ENCODE peak calls at places on chromosome 21, in nine cellular contexts. One of them, this sample, is unnamed.
A peak's percentile ranks its signal among the peaks of the same experiment; 100 is the strongest.

GRCh38 chr21:46005481-46005881 is 23.9 kb downstream of the COL6A1 start:
- DNase-seq in sciatic nerve: no peak
- DNase-seq in iris pigment epithelial cell: no peak
- DNase-seq in germinal center: no peak
- DNase-seq in GM03348: peak; percentile 9
- DNase-seq in NCI-H2171: no peak
- DNase-seq in heart right ventricle: no peak
- DNase-seq in stimulated activated CD4-positive, alpha-beta T cell treated with anti-CD3 and anti-CD28 coated beads, Interleukin-4, amount 100 ng/mL, for 48 hours: no peak
- DNase-seq in lung: no peak
- DNase-seq in this sample: peak; percentile 80

GRCh38 chr21:45970674-45971486 is 10.7 kb upstream of the COL6A1 start:
- DNase-seq in germinal center: no peak
- DNase-seq in stimulated activated CD4-positive, alpha-beta T cell treated with anti-CD3 and anti-CD28 coated beads, Interleukin-4, amount 100 ng/mL, for 48 hours: peak; percentile 41
- DNase-seq in lung: no peak
- DNase-seq in sciatic nerve: peak; percentile 86
- DNase-seq in iris pigment epithelial cell: peak; percentile 19
- DNase-seq in GM03348: peak; percentile 88
- DNase-seq in NCI-H2171: no peak
- DNase-seq in heart right ventricle: peak; percentile 67
- DNase-seq in this sample: peak; percentile 88

GRCh38 chr21:41678016-41678935 is 88.6 kb downstream of the RIPK4 start:
- DNase-seq in sciatic nerve: peak; percentile 56
- DNase-seq in stimulated activated CD4-positive, alpha-beta T cell treated with anti-CD3 and anti-CD28 coated beads, Interleukin-4, amount 100 ng/mL, for 48 hours: no peak
- DNase-seq in NCI-H2171: no peak
- DNase-seq in GM03348: no peak
- DNase-seq in heart right ventricle: no peak
- DNase-seq in germinal center: no peak
- DNase-seq in lung: peak; percentile 76
- DNase-seq in iris pigment epithelial cell: peak; percentile 25
- DNase-seq in this sample: no peak

GRCh38 chr21:45012661-45013270 is 61.6 kb upstream of the ADARB1 start:
- DNase-seq in lung: no peak
- DNase-seq in stimulated activated CD4-positive, alpha-beta T cell treated with anti-CD3 and anti-CD28 coated beads, Interleukin-4, amount 100 ng/mL, for 48 hours: no peak
- DNase-seq in GM03348: no peak
- DNase-seq in sciatic nerve: no peak
- DNase-seq in germinal center: no peak
- DNase-seq in NCI-H2171: peak; percentile 53
- DNase-seq in heart right ventricle: no peak
- DNase-seq in iris pigment epithelial cell: no peak
- DNase-seq in this sample: peak; percentile 49

GRCh38 chr21:37536616-37537278 is 170.2 kb downstream of the DYRK1A start:
- DNase-seq in heart right ventricle: no peak
- DNase-seq in germinal center: no peak
- DNase-seq in NCI-H2171: no peak
- DNase-seq in lung: no peak
- DNase-seq in sciatic nerve: no peak
- DNase-seq in stimulated activated CD4-positive, alpha-beta T cell treated with anti-CD3 and anti-CD28 coated beads, Interleukin-4, amount 100 ng/mL, for 48 hours: no peak
- DNase-seq in iris pigment epithelial cell: no peak
- DNase-seq in GM03348: no peak
- DNase-seq in this sample: no peak

GRCh38 chr21:42747267-42747701 is 93.9 kb downstream of the PDE9A start:
- DNase-seq in germinal center: no peak
- DNase-seq in GM03348: no peak
- DNase-seq in iris pigment epithelial cell: no peak
- DNase-seq in stimulated activated CD4-positive, alpha-beta T cell treated with anti-CD3 and anti-CD28 coated beads, Interleukin-4, amount 100 ng/mL, for 48 hours: no peak
- DNase-seq in heart right ventricle: no peak
- DNase-seq in NCI-H2171: no peak
- DNase-seq in sciatic nerve: no peak
- DNase-seq in lung: no peak
- DNase-seq in this sample: peak; percentile 78

GRCh38 chr21:44785620-44786344 is 15.8 kb downstream of the UBE2G2 start:
- DNase-seq in lung: no peak
- DNase-seq in GM03348: no peak
- DNase-seq in stimulated activated CD4-positive, alpha-beta T cell treated with anti-CD3 and anti-CD28 coated beads, Interleukin-4, amount 100 ng/mL, for 48 hours: no peak
- DNase-seq in sciatic nerve: no peak
- DNase-seq in NCI-H2171: no peak
- DNase-seq in heart right ventricle: no peak
- DNase-seq in germinal center: no peak
- DNase-seq in iris pigment epithelial cell: peak; percentile 78
- DNase-seq in this sample: no peak

GRCh38 chr21:36909423-36909822 is 57.0 kb downstream of the HLCS start:
- DNase-seq in NCI-H2171: no peak
- DNase-seq in sciatic nerve: no peak
- DNase-seq in heart right ventricle: no peak
- DNase-seq in germinal center: no peak
- DNase-seq in lung: no peak
- DNase-seq in GM03348: no peak
- DNase-seq in iris pigment epithelial cell: no peak
- DNase-seq in stimulated activated CD4-positive, alpha-beta T cell treated with anti-CD3 and anti-CD28 coated beads, Interleukin-4, amount 100 ng/mL, for 48 hours: no peak
- DNase-seq in this sample: no peak

GRCh38 chr21:40846057-40846456 is 901 bp downstream of the DSCAM start:
- DNase-seq in stimulated activated CD4-positive, alpha-beta T cell treated with anti-CD3 and anti-CD28 coated beads, Interleukin-4, amount 100 ng/mL, for 48 hours: no peak
- DNase-seq in germinal center: no peak
- DNase-seq in lung: no peak
- DNase-seq in heart right ventricle: no peak
- DNase-seq in sciatic nerve: no peak
- DNase-seq in iris pigment epithelial cell: no peak
- DNase-seq in GM03348: no peak
- DNase-seq in NCI-H2171: no peak
- DNase-seq in this sample: no peak

GRCh38 chr21:42381347-42381984 is 14.4 kb downstream of the TMPRSS3 start:
- DNase-seq in NCI-H2171: no peak
- DNase-seq in germinal center: peak; percentile 55
- DNase-seq in heart right ventricle: no peak
- DNase-seq in iris pigment epithelial cell: peak; percentile 43
- DNase-seq in stimulated activated CD4-positive, alpha-beta T cell treated with anti-CD3 and anti-CD28 coated beads, Interleukin-4, amount 100 ng/mL, for 48 hours: no peak
- DNase-seq in GM03348: peak; percentile 37
- DNase-seq in lung: no peak
- DNase-seq in sciatic nerve: no peak
- DNase-seq in this sample: peak; percentile 25

GRCh38 chr21:26842976-26843911 is 2.0 kb downstream of the ADAMTS1 start:
- DNase-seq in NCI-H2171: peak; percentile 31
- DNase-seq in lung: peak; percentile 89
- DNase-seq in GM03348: peak; percentile 91
- DNase-seq in heart right ventricle: peak; percentile 95
- DNase-seq in iris pigment epithelial cell: peak; percentile 97
- DNase-seq in germinal center: no peak
- DNase-seq in sciatic nerve: peak; percentile 96
- DNase-seq in stimulated activated CD4-positive, alpha-beta T cell treated with anti-CD3 and anti-CD28 coated beads, Interleukin-4, amount 100 ng/mL, for 48 hours: no peak
- DNase-seq in this sample: peak; percentile 97

GRCh38 chr21:45318556-45319341 is 31.1 kb upstream of the POFUT2 start:
- DNase-seq in heart right ventricle: peak; percentile 94
- DNase-seq in lung: no peak
- DNase-seq in germinal center: no peak
- DNase-seq in iris pigment epithelial cell: peak; percentile 54
- DNase-seq in GM03348: no peak
- DNase-seq in stimulated activated CD4-positive, alpha-beta T cell treated with anti-CD3 and anti-CD28 coated beads, Interleukin-4, amount 100 ng/mL, for 48 hours: no peak
- DNase-seq in sciatic nerve: peak; percentile 81
- DNase-seq in NCI-H2171: no peak
- DNase-seq in this sample: peak; percentile 90

GRCh38 chr21:35051287-35051818 is 2.3 kb upstream of the RUNX1 start:
- DNase-seq in germinal center: peak; percentile 82
- DNase-seq in sciatic nerve: peak; percentile 82
- DNase-seq in iris pigment epithelial cell: peak; percentile 91
- DNase-seq in stimulated activated CD4-positive, alpha-beta T cell treated with anti-CD3 and anti-CD28 coated beads, Interleukin-4, amount 100 ng/mL, for 48 hours: peak; percentile 65
- DNase-seq in NCI-H2171: no peak
- DNase-seq in GM03348: peak; percentile 56
- DNase-seq in lung: peak; percentile 92
- DNase-seq in heart right ventricle: peak; percentile 83
- DNase-seq in this sample: peak; percentile 95

GRCh38 chr21:42534361-42534900 is 20.8 kb downstream of the SLC37A1 start:
- DNase-seq in NCI-H2171: no peak
- DNase-seq in germinal center: peak; percentile 72
- DNase-seq in GM03348: no peak
- DNase-seq in stimulated activated CD4-positive, alpha-beta T cell treated with anti-CD3 and anti-CD28 coated beads, Interleukin-4, amount 100 ng/mL, for 48 hours: no peak
- DNase-seq in lung: no peak
- DNase-seq in heart right ventricle: no peak
- DNase-seq in sciatic nerve: no peak
- DNase-seq in iris pigment epithelial cell: no peak
- DNase-seq in this sample: peak; percentile 89

GRCh38 chr21:45870851-45871615 is 110.5 kb upstream of the COL6A1 start:
- DNase-seq in germinal center: no peak
- DNase-seq in heart right ventricle: no peak
- DNase-seq in stimulated activated CD4-positive, alpha-beta T cell treated with anti-CD3 and anti-CD28 coated beads, Interleukin-4, amount 100 ng/mL, for 48 hours: no peak
- DNase-seq in lung: no peak
- DNase-seq in sciatic nerve: peak; percentile 50
- DNase-seq in iris pigment epithelial cell: no peak
- DNase-seq in NCI-H2171: no peak
- DNase-seq in GM03348: no peak
- DNase-seq in this sample: peak; percentile 62

GRCh38 chr21:38984982-38985422 is 179.3 kb downstream of the ETS2 start:
- DNase-seq in germinal center: no peak
- DNase-seq in stimulated activated CD4-positive, alpha-beta T cell treated with anti-CD3 and anti-CD28 coated beads, Interleukin-4, amount 100 ng/mL, for 48 hours: no peak
- DNase-seq in heart right ventricle: no peak
- DNase-seq in iris pigment epithelial cell: peak; percentile 36
- DNase-seq in lung: no peak
- DNase-seq in GM03348: peak; percentile 90
- DNase-seq in sciatic nerve: no peak
- DNase-seq in NCI-H2171: no peak
- DNase-seq in this sample: peak; percentile 80

GRCh38 chr21:14956826-14957225 is 108.0 kb downstream of the NRIP1 start:
- DNase-seq in NCI-H2171: no peak
- DNase-seq in lung: no peak
- DNase-seq in iris pigment epithelial cell: peak; percentile 71
- DNase-seq in heart right ventricle: no peak
- DNase-seq in germinal center: no peak
- DNase-seq in stimulated activated CD4-positive, alpha-beta T cell treated with anti-CD3 and anti-CD28 coated beads, Interleukin-4, amount 100 ng/mL, for 48 hours: no peak
- DNase-seq in GM03348: peak; percentile 40
- DNase-seq in sciatic nerve: no peak
- DNase-seq in this sample: no peak

GRCh38 chr21:39060485-39061099 is 122.7 kb downstream of the PSMG1 start:
- DNase-seq in heart right ventricle: no peak
- DNase-seq in GM03348: no peak
- DNase-seq in germinal center: no peak
- DNase-seq in stimulated activated CD4-positive, alpha-beta T cell treated with anti-CD3 and anti-CD28 coated beads, Interleukin-4, amount 100 ng/mL, for 48 hours: no peak
- DNase-seq in sciatic nerve: no peak
- DNase-seq in lung: no peak
- DNase-seq in NCI-H2171: peak; percentile 20
- DNase-seq in iris pigment epithelial cell: no peak
- DNase-seq in this sample: no peak

GRCh38 chr21:41958886-41959563 is 5.2 kb upstream of the C2CD2 start:
- DNase-seq in GM03348: no peak
- DNase-seq in germinal center: no peak
- DNase-seq in sciatic nerve: no peak
- DNase-seq in stimulated activated CD4-positive, alpha-beta T cell treated with anti-CD3 and anti-CD28 coated beads, Interleukin-4, amount 100 ng/mL, for 48 hours: no peak
- DNase-seq in lung: no peak
- DNase-seq in iris pigment epithelial cell: no peak
- DNase-seq in NCI-H2171: peak; percentile 56
- DNase-seq in heart right ventricle: no peak
- DNase-seq in this sample: peak; percentile 53

GRCh38 chr21:42234464-42235241 is 15.7 kb downstream of the ABCG1 start:
- DNase-seq in NCI-H2171: peak; percentile 78
- DNase-seq in stimulated activated CD4-positive, alpha-beta T cell treated with anti-CD3 and anti-CD28 coated beads, Interleukin-4, amount 100 ng/mL, for 48 hours: peak; percentile 80
- DNase-seq in heart right ventricle: peak; percentile 66
- DNase-seq in sciatic nerve: peak; percentile 78
- DNase-seq in lung: peak; percentile 46
- DNase-seq in iris pigment epithelial cell: peak; percentile 34
- DNase-seq in GM03348: peak; percentile 72
- DNase-seq in germinal center: peak; percentile 87
- DNase-seq in this sample: peak; percentile 91

GRCh38 chr21:38741976-38742309 is 63.8 kb upstream of the ETS2 start:
- DNase-seq in iris pigment epithelial cell: no peak
- DNase-seq in germinal center: no peak
- DNase-seq in stimulated activated CD4-positive, alpha-beta T cell treated with anti-CD3 and anti-CD28 coated beads, Interleukin-4, amount 100 ng/mL, for 48 hours: no peak
- DNase-seq in heart right ventricle: no peak
- DNase-seq in lung: no peak
- DNase-seq in sciatic nerve: no peak
- DNase-seq in GM03348: no peak
- DNase-seq in NCI-H2171: no peak
- DNase-seq in this sample: no peak

This sample was measured in posterior vena cava.